ENCODE peak calls at places on chromosomes 4 and X, in ten cellular contexts. D is uterus, Y is left ventricle myocardium inferior, R is fibroblast of lung, Q is AG04450, S is tibial artery, O is SK-N-SH, F is ovary, C is HAP-1, L is A673. H is an unnamed sample. For H3K9me3, the result is how much of the 10 kb centered on the place peaks cover.

GRCh38 chr4:13580018-13580417 is 35.7 kb upstream of the NKX3-2 start:
- DNase-seq in D (no peak), Y (no peak), R (no peak), Q (no peak), S (no peak), O (no peak), F (no peak), C (no peak), L (no peak), H (no peak)

GRCh38 chr4:110508827-110509446 is 33.0 kb downstream of the ENPEP start:
- DNase-seq in D (no peak), Y (no peak), R (peak), Q (no peak), S (no peak), O (peak), F (no peak), C (no peak), L (peak), H (no peak)

GRCh38 chr4:125526420-125526819 is 211.7 kb downstream of the FAT4 start:
- DNase-seq in D (no peak), Y (no peak), R (no peak), Q (no peak), S (no peak), O (no peak), F (no peak), C (no peak), L (peak), H (no peak)

GRCh38 chrX:47831788-47832187 is 4.9 kb upstream of the ZNF81 start:
- DNase-seq in D (peak), Y (peak), R (peak), Q (no peak), S (no peak), O (peak), F (no peak), C (peak), L (peak), H (no peak)

GRCh38 chr4:108772402-108772801 is 9.5 kb upstream of the ETNPPL start:
- DNase-seq in D (no peak), Y (peak), R (no peak), Q (no peak), S (no peak), O (no peak), F (no peak), C (no peak), L (no peak), H (no peak)

GRCh38 chrX:698246-698645 is 67.7 kb downstream of the SHOX start:
- DNase-seq in D (no peak), Y (no peak), R (no peak), Q (no peak), S (no peak), O (no peak), F (no peak), C (no peak), L (no peak), H (no peak)

GRCh38 chr4:22391548-22391947 is 124.3 kb downstream of the ADGRA3 start:
- DNase-seq in D (no peak), Y (no peak), R (peak), Q (peak), S (no peak), O (no peak), F (no peak), C (no peak), L (no peak), H (no peak)

GRCh38 chr4:169201144-169202124 is 69.3 kb downstream of the SH3RF1 start:
- DNase-seq in D (no peak), Y (no peak), R (peak), Q (no peak), S (no peak), O (no peak), F (no peak), C (no peak), L (peak), H (no peak)

GRCh38 chr4:99062120-99062519 is 26.5 kb downstream of the ADH5 start:
- DNase-seq in D (no peak), Y (no peak), R (no peak), Q (no peak), S (no peak), O (no peak), F (no peak), C (no peak), L (no peak), H (no peak)

GRCh38 chr4:68951078-68951805 is at the start of gene UGT2A3:
- DNase-seq in D (no peak), Y (no peak), R (no peak), Q (no peak), S (no peak), O (no peak), F (no peak), C (no peak), L (no peak), H (no peak)

GRCh38 chrX:154017766-154018517 is 1.8 kb downstream of the IRAK1 start:
- DNase-seq in D (no peak), Y (no peak), R (no peak), Q (no peak), S (no peak), O (no peak), F (no peak), C (no peak), L (no peak), H (no peak)

GRCh38 chr4:137343221-137343620 is 189.1 kb downstream of the PCDH18 start:
- DNase-seq in D (no peak), Y (no peak), R (no peak), Q (no peak), S (no peak), O (no peak), F (no peak), C (no peak), L (no peak), H (no peak)

GRCh38 chr4:169225058-169225751 is 45.6 kb downstream of the SH3RF1 start:
- DNase-seq in D (no peak), Y (no peak), R (peak), Q (peak), S (no peak), O (no peak), F (no peak), C (no peak), L (peak), H (no peak)

GRCh38 chr4:174314770-174315169 is 31.1 kb downstream of the CEP44 start:
- DNase-seq in D (no peak), Y (no peak), R (peak), Q (no peak), S (no peak), O (no peak), F (no peak), C (no peak), L (peak), H (no peak)

GRCh38 chrX:85851418-85851817 is 195.9 kb downstream of the CHM start:
- DNase-seq in D (no peak), Y (no peak), R (peak), Q (no peak), S (no peak), O (peak), F (no peak), C (peak), L (no peak), H (no peak)

GRCh38 chr4:99763635-99764101 is 53.0 kb upstream of the DAPP1 start:
- DNase-seq in D (peak), Y (no peak), R (peak), Q (peak), S (peak), O (no peak), F (no peak), C (no peak), L (peak), H (no peak)

GRCh38 chrX:13463608-13464007 is 105.8 kb upstream of the EGFL6 start:
- DNase-seq in D (peak), Y (peak), R (peak), Q (peak), S (peak), O (no peak), F (no peak), C (no peak), L (peak), H (peak)

GRCh38 chr4:165711436-165711835 is 161.6 kb upstream of the TLL1 start:
- DNase-seq in D (no peak), Y (no peak), R (no peak), Q (no peak), S (no peak), O (no peak), F (no peak), C (no peak), L (peak), H (no peak)

GRCh38 chrX:106952988-106953387 is 32.8 kb downstream of the CLDN2 start:
- DNase-seq in D (no peak), Y (no peak), R (peak), Q (no peak), S (no peak), O (peak), F (no peak), C (no peak), L (peak), H (no peak)

GRCh38 chr4:19698961-19699360 is 552.7 kb upstream of the SLIT2 start:
- DNase-seq in D (no peak), Y (no peak), R (no peak), Q (no peak), S (no peak), O (no peak), F (no peak), C (no peak), L (no peak), H (no peak)

GRCh38 chr4:67581913-67582312 is 23.4 kb downstream of the STAP1 start:
- DNase-seq in D (no peak), Y (no peak), R (no peak), Q (no peak), S (no peak), O (no peak), F (no peak), C (no peak), L (no peak), H (no peak)

GRCh38 chr4:154559141-154559841 is 3.5 kb upstream of the FGB start:
- DNase-seq in D (no peak), Y (no peak), R (peak), Q (no peak), S (no peak), O (peak), F (no peak), C (peak), L (peak), H (no peak)

GRCh38 chr4:168537556-168537955 is 40.7 kb downstream of the PALLD start:
- DNase-seq in D (no peak), Y (no peak), R (no peak), Q (no peak), S (no peak), O (no peak), F (no peak), C (no peak), L (no peak), H (no peak)

GRCh38 chrX:13647709-13648212 is 5.2 kb upstream of the TCEANC start:
- DNase-seq in D (peak), Y (peak), R (peak), Q (no peak), S (peak), O (no peak), F (peak), C (peak), L (peak), H (peak)

GRCh38 chr4:73669410-73670183 is 49.4 kb upstream of the RASSF6 start:
- DNase-seq in D (no peak), Y (no peak), R (peak), Q (no peak), S (no peak), O (no peak), F (peak), C (no peak), L (peak), H (no peak)

GRCh38 chr4:971670-972500 is 1.5 kb downstream of the DGKQ start:
- DNase-seq in D (no peak), Y (no peak), R (no peak), Q (no peak), S (no peak), O (no peak), F (no peak), C (no peak), L (no peak), H (no peak)

GRCh38 chrX:72394518-72395163 is 88.9 kb upstream of the CITED1 start:
- DNase-seq in D (no peak), Y (peak), R (peak), Q (peak), S (no peak), O (no peak), F (peak), C (peak), L (no peak), H (no peak)

GRCh38 chr4:143381171-143382118 is 44.8 kb downstream of the GAB1 start:
- DNase-seq in D (peak), Y (peak), R (peak), Q (peak), S (peak), O (peak), F (peak), C (peak), L (peak), H (peak)

GRCh38 chr4:187268940-187269339 is 545.3 kb upstream of the FAT1 start:
- DNase-seq in D (no peak), Y (no peak), R (peak), Q (peak), S (no peak), O (no peak), F (no peak), C (no peak), L (no peak), H (no peak)

GRCh38 chr4:21507439-21507838 is 441.1 kb downstream of the KCNIP4 start:
- DNase-seq in D (no peak), Y (no peak), R (peak), Q (no peak), S (no peak), O (peak), F (no peak), C (no peak), L (peak), H (no peak)

GRCh38 chrX:10741003-10741402 is 120.6 kb upstream of the MID1 start:
- DNase-seq in D (no peak), Y (no peak), R (no peak), Q (no peak), S (no peak), O (peak), F (no peak), C (no peak), L (no peak), H (no peak)

GRCh38 chr4:140136509-140136908 is 17.5 kb downstream of the MAML3 start:
- DNase-seq in D (no peak), Y (no peak), R (peak), Q (no peak), S (no peak), O (no peak), F (no peak), C (no peak), L (no peak), H (no peak)

GRCh38 chrX:30982467-30982866 is 89.4 kb downstream of the FTHL17 start:
- DNase-seq in D (no peak), Y (no peak), R (no peak), Q (no peak), S (no peak), O (no peak), F (no peak), C (no peak), L (no peak), H (no peak)

GRCh38 chr4:10048931-10049655 is 27.8 kb upstream of the SLC2A9 start:
- DNase-seq in D (no peak), Y (no peak), R (no peak), Q (no peak), S (no peak), O (no peak), F (no peak), C (no peak), L (no peak), H (no peak)

GRCh38 chr4:70008771-70009170 is 13.0 kb downstream of the STATH start:
- DNase-seq in D (no peak), Y (no peak), R (no peak), Q (no peak), S (no peak), O (no peak), F (no peak), C (no peak), L (no peak), H (no peak)

GRCh38 chr4:159240690-159241089 is 137.8 kb downstream of the RAPGEF2 start:
- DNase-seq in D (no peak), Y (no peak), R (peak), Q (no peak), S (no peak), O (no peak), F (no peak), C (no peak), L (peak), H (no peak)

DNA sequence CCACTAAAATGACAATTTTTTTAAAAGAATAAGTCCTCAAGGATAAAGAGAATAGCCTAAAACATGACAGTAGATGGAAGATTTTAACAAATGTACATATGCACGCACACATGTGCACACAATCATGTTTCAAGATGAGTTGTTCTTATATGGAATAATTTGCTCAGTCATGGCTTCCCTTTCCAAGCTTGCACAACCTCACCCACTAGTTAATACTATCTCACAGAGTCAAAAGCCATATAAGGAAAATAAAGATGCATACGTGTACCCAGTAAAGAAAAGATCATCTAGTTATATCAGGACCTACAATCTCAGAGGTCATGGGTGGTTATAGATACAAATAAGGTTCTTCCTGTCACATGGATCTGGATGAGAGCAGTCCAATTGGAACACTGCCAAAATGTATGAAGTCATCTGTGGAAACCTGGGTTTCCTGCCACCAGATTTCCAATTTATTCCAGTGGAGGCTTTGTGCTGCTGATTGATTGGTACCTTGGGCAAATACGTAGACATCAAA is 56.1 kb downstream of the FAM13A start:
- DNase-seq in D (no peak), Y (no peak), R (peak), Q (no peak), S (no peak), O (peak), F (no peak), C (peak), L (peak), H (no peak)
- H3K9me3 ChIP-seq in D (under half), Y (under half), R (under half), Q (under half), S (under half), O (under half), F (under half), C (under half), L (under half), H (under half)

GRCh38 chrX:149504915-149505651 is at the start of gene IDS:
- DNase-seq in D (peak), Y (peak), R (peak), Q (peak), S (peak), O (peak), F (peak), C (peak), L (peak), H (peak)
- H3K9me3 ChIP-seq in D (under half), Y (under half), R (under half), Q (under half), S (under half), O (under half), F (under half), C (under half), L (under half), H (under half)

DNA sequence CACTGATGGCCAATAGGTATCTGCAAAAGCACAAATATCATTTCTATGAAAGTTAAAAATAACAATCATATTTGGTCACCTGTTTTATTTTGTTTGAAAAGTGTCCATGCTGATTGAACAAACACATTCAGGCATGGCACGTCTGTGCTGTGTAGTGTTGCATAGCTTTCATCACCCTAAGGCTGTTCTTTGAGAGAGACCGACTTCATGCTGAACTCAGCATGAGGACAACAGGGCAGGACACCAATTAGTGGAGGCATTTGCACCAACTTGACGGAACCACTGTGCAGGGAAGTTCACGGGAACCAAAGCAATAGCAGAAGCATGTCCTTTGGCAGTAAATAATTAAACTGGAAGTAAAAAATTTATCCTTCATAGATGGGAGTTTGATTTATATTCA is 158.4 kb upstream of the SLC7A11 start:
- DNase-seq in D (no peak), Y (peak), R (no peak), Q (no peak), S (no peak), O (no peak), F (no peak), C (no peak), L (no peak), H (no peak)
- H3K9me3 ChIP-seq in D (under half), Y (under half), R (under half), Q (under half), S (under half), O (under half), F (under half), C (under half), L (under half), H (under half)

GRCh38 chrX:63919081-63919480 is 134.1 kb upstream of the ARHGEF9 start:
- DNase-seq in D (no peak), Y (no peak), R (no peak), Q (no peak), S (no peak), O (no peak), F (no peak), C (no peak), L (no peak), H (no peak)

GRCh38 chrX:63918611-63919010 is 133.6 kb upstream of the ARHGEF9 start:
- DNase-seq in D (no peak), Y (no peak), R (peak), Q (no peak), S (no peak), O (no peak), F (no peak), C (peak), L (no peak), H (peak)

GRCh38 chrX:63917296-63917695 is 132.3 kb upstream of the ARHGEF9 start:
- DNase-seq in D (no peak), Y (no peak), R (no peak), Q (no peak), S (no peak), O (no peak), F (no peak), C (no peak), L (no peak), H (no peak)

DNA sequence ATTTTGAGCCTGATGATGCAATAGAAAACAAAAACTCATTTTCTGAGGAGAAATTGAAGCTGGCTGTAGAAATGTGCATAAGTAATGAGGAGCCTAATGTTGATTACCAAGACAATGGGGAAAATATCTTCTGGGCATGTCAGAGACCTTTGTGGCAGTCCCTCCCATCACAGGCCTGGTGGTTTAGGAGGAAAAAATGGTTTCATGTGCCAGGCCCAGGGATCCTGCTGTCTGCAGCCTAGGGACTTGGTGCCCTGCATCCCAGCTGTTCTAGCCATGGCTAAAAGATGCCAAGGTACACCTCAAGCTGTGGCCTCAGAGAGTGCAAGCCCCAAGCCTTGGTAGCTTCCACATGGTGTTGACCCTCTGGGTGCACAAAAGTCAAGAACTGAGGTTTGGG is 128.7 kb upstream of the ARHGEF9 start:
- DNase-seq in D (no peak), Y (no peak), R (no peak), Q (no peak), S (no peak), O (no peak), F (no peak), C (no peak), L (no peak), H (no peak)
- H3K9me3 ChIP-seq in D (under half), Y (under half), R (under half), Q (under half), S (under half), O (under half), F (under half), C (under half), L (under half), H (under half)

GRCh38 chrX:43025806-43026205 is 247.8 kb upstream of the PPP1R2C start:
- DNase-seq in D (no peak), Y (no peak), R (no peak), Q (no peak), S (no peak), O (no peak), F (no peak), C (no peak), L (no peak), H (no peak)
- H3K9me3 ChIP-seq in D (under half), Y (under half), R (under half), Q (under half), S (under half), O (under half), F (under half), C (under half), L (under half), H (under half)

DNA sequence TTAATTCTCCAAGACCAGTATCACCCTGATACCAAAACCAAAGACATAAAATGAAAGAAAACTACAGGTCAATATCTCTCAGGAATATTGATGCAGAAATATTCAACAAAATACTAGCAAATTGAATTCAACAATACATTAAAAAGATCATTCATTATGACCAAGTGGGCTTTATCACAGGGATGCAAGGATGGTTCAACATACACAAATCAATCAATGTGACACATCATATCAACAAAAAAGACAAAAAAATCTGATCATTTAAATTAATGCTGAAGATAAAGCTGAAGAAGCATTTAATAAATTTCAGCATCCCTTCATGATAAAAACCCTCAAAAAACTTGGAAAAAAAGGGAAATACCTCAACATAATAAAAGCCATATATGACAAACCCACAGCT is 341.4 kb downstream of the GUCY2F start:
- DNase-seq in D (no peak), Y (no peak), R (no peak), Q (no peak), S (no peak), O (no peak), F (no peak), C (no peak), L (no peak), H (no peak)
- H3K9me3 ChIP-seq in D (under half), Y (under half), R (under half), Q (under half), S (under half), O (under half), F (under half), C (under half), L (under half), H (under half)

GRCh38 chrX:81729269-81729777 is 527.4 kb downstream of the SH3BGRL start:
- DNase-seq in D (no peak), Y (no peak), R (no peak), Q (no peak), S (no peak), O (no peak), F (no peak), C (peak), L (no peak), H (no peak)

GRCh38 chrX:81728622-81729021 is 526.7 kb downstream of the SH3BGRL start:
- DNase-seq in D (no peak), Y (no peak), R (no peak), Q (no peak), S (no peak), O (no peak), F (no peak), C (no peak), L (no peak), H (no peak)
- H3K9me3 ChIP-seq in D (under half), Y (under half), R (under half), Q (under half), S (under half), O (under half), F (under half), C (under half), L (under half), H (under half)